ENCODE peak calls at places on chromosomes 4 and X, in five cellular contexts. N, S, F, U and D are unnamed samples.

GRCh38 chr4:147326581-147326980 is 154.3 kb upstream of the EDNRA start:
- DNase-seq in N (no peak), F (no peak), U (no peak), S (no peak), D (no peak)

GRCh38 chr4:117417856-117418255 is 332.5 kb upstream of the TRAM1L1 start:
- DNase-seq in N (no peak), F (peak; percentile 15), U (no peak), S (peak; percentile 48), D (no peak)

GRCh38 chrX:97234471-97235097 is 350.9 kb downstream of the RPA4 start:
- DNase-seq in N (peak; percentile 32), S (no peak), F (no peak), U (no peak), D (no peak)

GRCh38 chr4:182578402-182578801 is 335.2 kb downstream of the TENM3 start:
- DNase-seq in F (peak; percentile 77), N (no peak), S (peak; percentile 90), U (no peak), D (peak; percentile 29)

GRCh38 chr4:148735432-148736155 is 293.4 kb upstream of the NR3C2 start:
- DNase-seq in F (no peak), U (peak; percentile 21), N (no peak), S (peak; percentile 68), D (no peak)

GRCh38 chrX:106802063-106802387 is 448 bp upstream of the TBC1D8B start:
- DNase-seq in F (no peak), U (no peak), S (no peak), N (no peak), D (no peak)

GRCh38 chr4:119130365-119131065 is 5.1 kb upstream of the MYOZ2 start:
- DNase-seq in S (peak; percentile 10), F (no peak), N (no peak), U (no peak), D (peak; percentile 55)

GRCh38 chr4:152363086-152363485 is 172.8 kb downstream of the FBXW7 start:
- DNase-seq in S (no peak), F (no peak), N (no peak), U (no peak), D (peak; percentile 54)

GRCh38 chr4:148072789-148073188 is 340.9 kb downstream of the ARHGAP10 start:
- DNase-seq in F (no peak), S (no peak), N (no peak), U (no peak), D (no peak)

GRCh38 chr4:76758290-76758882 is 139.6 kb downstream of the SOWAHB start:
- DNase-seq in S (peak; percentile 50), U (no peak), F (peak; percentile 90), N (peak; percentile 51), D (peak; percentile 76)